ENCODE peak calls at places on chromosomes 13 and 19, in six cellular contexts. I is left kidney, N is astrocyte of the cerebellum, E is osteocyte, K is amniotic epithelial cell, O is Ammon's horn. R is an unnamed sample.

GRCh38 chr13:110712081-110712848 is 1.2 kb upstream of the ING1 start:
- DNase-seq in O (peak; percentile 90), N (peak; percentile 41), I (peak; percentile 97), E (peak; percentile 91), K (peak; percentile 62), R (peak; percentile 89)

GRCh38 chr19:848457-848921 is 3.6 kb upstream of the ELANE start:
- DNase-seq in O (no peak), N (no peak), I (no peak), E (no peak), K (no peak), R (no peak)

GRCh38 chr19:4841366-4841704 is 9.8 kb upstream of the TICAM1 start:
- DNase-seq in K (no peak), O (no peak), E (no peak), I (no peak), N (no peak), R (no peak)

GRCh38 chr19:55152017-55152416 is 3.0 kb upstream of the TNNT1 start:
- DNase-seq in O (no peak), K (no peak), I (no peak), N (no peak), E (no peak), R (no peak)

GRCh38 chr19:42989851-42990250 is 36.4 kb downstream of the PSG11 start:
- DNase-seq in I (no peak), O (no peak), K (no peak), E (no peak), N (peak; percentile 0), R (no peak)

GRCh38 chr13:112592647-112593046 is 4.7 kb upstream of the TUBGCP3 start:
- DNase-seq in K (no peak), O (no peak), E (no peak), I (no peak), N (no peak), R (no peak)

GRCh38 chr19:45763691-45764294 is 5.3 kb downstream of the SIX5 start:
- DNase-seq in I (peak; percentile 85), K (no peak), E (no peak), O (no peak), N (no peak), R (no peak)

GRCh38 chr13:109816979-109817275 is 30.5 kb upstream of the IRS2 start:
- DNase-seq in N (peak; percentile 45), I (no peak), O (no peak), E (no peak), K (peak; percentile 21), R (no peak)

GRCh38 chr19:39941615-39942507 is 7.4 kb upstream of the FCGBP start:
- DNase-seq in N (peak; percentile 2), E (peak; percentile 42), K (no peak), I (peak; percentile 34), O (peak; percentile 65), R (no peak)

GRCh38 chr19:40933025-40933424 is 51.0 kb upstream of the CYP2A7 start:
- DNase-seq in E (no peak), O (no peak), N (no peak), I (no peak), K (peak; percentile 49), R (no peak)

GRCh38 chr19:10603084-10603872 is 16.2 kb upstream of the AP1M2 start:
- DNase-seq in N (no peak), O (no peak), I (peak; percentile 38), E (no peak), K (no peak), R (no peak)

GRCh38 chr13:111031531-111031961 is 83.6 kb upstream of the ARHGEF7 start:
- DNase-seq in O (no peak), E (no peak), N (no peak), K (peak; percentile 82), I (no peak), R (no peak)

GRCh38 chr19:29645911-29646310 is 19.4 kb upstream of the PLEKHF1 start:
- DNase-seq in K (peak; percentile 26), I (no peak), N (no peak), E (no peak), O (peak; percentile 70), R (peak; percentile 18)

GRCh38 chr19:58229255-58229639 is 533 bp downstream of the ZNF544 start:
- DNase-seq in N (no peak), O (peak; percentile 9), E (no peak), I (peak; percentile 64), K (peak; percentile 29), R (no peak)

GRCh38 chr13:110643324-110643723 is 28.0 kb downstream of the NAXD start:
- DNase-seq in I (no peak), O (no peak), E (no peak), N (no peak), K (no peak), R (no peak)

GRCh38 chr13:79311456-79311855 is 94.6 kb downstream of the RBM26 start:
- DNase-seq in E (no peak), I (peak; percentile 16), K (no peak), N (no peak), O (no peak), R (no peak)

GRCh38 chr19:30083125-30083681 is 141.2 kb downstream of the URI1 start:
- DNase-seq in O (no peak), I (peak; percentile 30), K (no peak), E (no peak), N (no peak), R (no peak)

GRCh38 chr19:5065717-5066116 is 96.8 kb downstream of the KDM4B start:
- DNase-seq in N (no peak), K (no peak), I (peak; percentile 61), O (no peak), E (no peak), R (no peak)

GRCh38 chr13:76316998-76317527 is 569.1 kb downstream of the KCTD12 start:
- DNase-seq in I (no peak), E (no peak), O (no peak), K (peak; percentile 24), N (no peak), R (no peak)